ENCODE peak calls at places on chromosomes 4 and X, in ten cellular contexts. L is heart left ventricle; U is HCT116; C is thyroid gland; E is CD8-positive, alpha-beta memory T cell; I is astrocyte; J is tibial nerve; X is substantia nigra; M is GM23248; W is breast epithelium. B is an unnamed sample.
A peak's percentile ranks its signal among the peaks of the same experiment; 100 is the strongest.

GRCh38 chr4:146282662-146283061 is 68.3 kb downstream of the REELD1 start:
- DNase-seq in C (no peak), X (no peak), U (no peak), I (no peak), M (no peak), J (no peak), E (no peak), L (no peak), W (no peak), B (no peak)

GRCh38 chrX:5726246-5726645 is 502.4 kb downstream of the NLGN4X start:
- DNase-seq in M (no peak), J (no peak), C (no peak), L (no peak), W (no peak), X (no peak), E (no peak), I (peak; percentile 9), U (no peak), B (no peak)

GRCh38 chr4:1309261-1310010 is 19.7 kb downstream of the MAEA start:
- DNase-seq in L (peak; percentile 88), X (peak; percentile 78), I (peak; percentile 91), W (peak; percentile 81), M (peak; percentile 92), U (no peak), J (peak; percentile 81), E (peak; percentile 45), C (peak; percentile 98), B (peak; percentile 95)

GRCh38 chr4:63965875-63966274 is 443.4 kb downstream of the TECRL start:
- DNase-seq in X (no peak), U (no peak), M (no peak), J (no peak), E (no peak), I (no peak), C (no peak), W (no peak), L (no peak), B (no peak)

GRCh38 chr4:119646347-119647071 is 17.9 kb upstream of the PDE5A start:
- DNase-seq in W (peak; percentile 30), J (no peak), E (no peak), I (peak; percentile 79), U (no peak), X (no peak), C (no peak), L (peak; percentile 59), M (peak; percentile 35), B (no peak)

GRCh38 chrX:68249401-68249831 is 183.9 kb downstream of the OPHN1 start:
- DNase-seq in L (peak; percentile 43), C (no peak), U (no peak), M (no peak), W (no peak), I (no peak), E (no peak), X (peak; percentile 2), J (peak; percentile 16), B (no peak)

GRCh38 chr4:76341063-76341462 is 34.5 kb downstream of the STBD1 start:
- DNase-seq in U (no peak), W (no peak), E (no peak), J (no peak), M (peak; percentile 78), L (no peak), X (no peak), C (no peak), I (peak; percentile 86), B (no peak)

GRCh38 chr4:174213734-174214101 is 69.7 kb downstream of the FBXO8 start:
- DNase-seq in E (no peak), W (no peak), X (no peak), C (no peak), M (no peak), L (no peak), J (no peak), U (no peak), I (no peak), B (no peak)

GRCh38 chr4:4668355-4669210 is 126.7 kb upstream of the STX18 start:
- DNase-seq in C (no peak), E (no peak), J (no peak), L (no peak), W (no peak), I (no peak), M (no peak), X (no peak), U (no peak), B (no peak)

GRCh38 chrX:100731441-100732281 is at the start of gene SYTL4:
- DNase-seq in M (peak; percentile 46), X (no peak), W (no peak), E (no peak), L (peak; percentile 20), C (peak; percentile 42), J (peak; percentile 28), I (no peak), U (peak; percentile 7), B (no peak)

GRCh38 chr4:7842384-7843279 is 97.0 kb downstream of the AFAP1 start:
- DNase-seq in I (peak; percentile 100), M (peak; percentile 96), X (no peak), L (peak; percentile 63), U (peak; percentile 83), E (no peak), W (peak; percentile 69), J (no peak), C (no peak), B (peak; percentile 93)

GRCh38 chr4:119550857-119551532 is 77.6 kb downstream of the PDE5A start:
- DNase-seq in U (no peak), I (peak; percentile 67), W (no peak), J (no peak), C (no peak), E (no peak), L (no peak), M (peak; percentile 48), X (no peak), B (no peak)

DNA sequence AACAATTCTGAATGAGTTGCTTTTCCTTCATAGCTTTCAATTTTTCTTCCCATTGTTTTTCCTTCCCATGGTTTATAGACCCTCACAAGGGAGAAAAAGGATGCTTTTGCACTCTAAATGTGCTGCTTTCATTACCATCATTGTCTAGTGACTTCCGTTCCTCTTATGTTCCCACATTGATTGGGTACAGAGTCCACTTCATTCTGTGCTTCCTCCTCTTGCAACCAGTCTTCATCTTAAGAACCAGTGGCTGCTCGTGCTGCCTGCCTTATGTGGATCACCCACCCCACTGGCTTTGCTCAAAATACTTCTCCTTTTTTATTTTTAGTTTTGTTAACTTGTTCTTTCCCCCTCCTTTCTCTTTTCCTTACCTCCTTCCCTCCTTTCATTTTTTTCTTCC is 76.5 kb upstream of the BOD1L1 start:
- DNase-seq in E (no peak), J (no peak), W (no peak), C (no peak), M (no peak), U (no peak), X (no peak), L (no peak), I (no peak), B (no peak)
- H3K27ac ChIP-seq in E (no peak overlapping the region), J (no peak overlapping the region), W (no peak overlapping the region), C (no peak overlapping the region), M (no peak overlapping the region), U (no peak overlapping the region), X (no peak overlapping the region), L (peak overlapping the region; percentile 92), I (no peak overlapping the region), B (no peak overlapping the region)

GRCh38 chr4:164997324-164997723 is 19.9 kb upstream of the TRIM61 start:
- DNase-seq in W (no peak), M (peak; percentile 66), J (no peak), I (no peak), E (no peak), L (no peak), C (no peak), U (peak; percentile 40), X (no peak), B (no peak)
- H3K27ac ChIP-seq in W (no peak overlapping the region), M (no peak overlapping the region), J (peak overlapping the region; percentile 46), I (no peak overlapping the region), E (no peak overlapping the region), L (no peak overlapping the region), C (no peak overlapping the region), U (no peak overlapping the region), X (peak overlapping the region; percentile 82), B (no peak overlapping the region)

DNA sequence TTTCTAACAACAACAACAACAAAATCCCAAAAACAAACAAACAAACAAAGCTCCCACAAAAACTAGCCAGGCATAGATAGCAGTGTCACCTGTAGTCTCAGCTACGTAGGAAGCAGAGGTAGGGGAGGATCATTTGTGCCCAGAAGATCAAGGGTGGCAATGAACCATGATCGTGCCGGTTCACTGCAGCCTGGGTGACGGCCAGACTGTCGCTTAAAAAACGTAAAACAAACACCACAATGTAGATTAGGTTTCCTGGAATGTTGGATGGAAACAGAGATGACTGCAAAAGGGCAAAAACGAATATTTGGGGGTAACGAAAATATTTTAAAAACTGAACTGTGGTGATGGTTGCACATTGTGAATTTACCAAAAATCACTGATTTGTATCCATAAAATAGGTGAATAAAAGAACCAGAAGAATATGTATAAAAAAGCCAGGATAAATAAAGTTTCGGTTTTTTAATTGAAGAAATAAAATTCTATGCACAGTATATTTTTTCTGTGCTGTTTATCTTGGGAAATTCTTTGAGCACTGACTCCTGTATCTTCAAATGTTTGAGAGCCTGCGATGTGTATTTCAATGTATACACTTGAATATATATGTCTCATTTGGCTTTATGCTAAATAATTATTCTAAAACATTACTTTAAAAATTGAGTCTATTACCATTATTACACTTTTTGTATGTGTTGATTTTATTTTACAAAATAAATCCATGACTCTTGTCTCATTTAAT is 1477.0 kb downstream of the PCDH7 start:
- DNase-seq in E (no peak), J (no peak), L (no peak), U (no peak), X (no peak), I (no peak), W (no peak), C (peak; percentile 85), M (no peak), B (no peak)
- H3K27ac ChIP-seq in E (no peak overlapping the region), J (no peak overlapping the region), L (no peak overlapping the region), U (no peak overlapping the region), X (no peak overlapping the region), I (no peak overlapping the region), W (no peak overlapping the region), C (peak overlapping the region; percentile 78), M (no peak overlapping the region), B (no peak overlapping the region)

GRCh38 chr4:40234519-40235039 is 37.7 kb downstream of the RHOH start:
- DNase-seq in I (no peak), L (no peak), C (no peak), X (no peak), J (no peak), E (no peak), U (no peak), W (no peak), M (no peak), B (no peak)

GRCh38 chr4:40233227-40233626 is 36.4 kb downstream of the RHOH start:
- DNase-seq in X (no peak), I (no peak), W (no peak), U (no peak), C (no peak), E (no peak), J (no peak), M (no peak), L (no peak), B (no peak)

GRCh38 chr4:40232610-40233009 is 35.8 kb downstream of the RHOH start:
- DNase-seq in I (no peak), E (no peak), L (no peak), J (no peak), U (no peak), W (no peak), M (no peak), X (no peak), C (no peak), B (no peak)

GRCh38 chr4:40228497-40229365 is 31.9 kb downstream of the RHOH start:
- DNase-seq in M (peak; percentile 17), U (no peak), X (no peak), L (no peak), C (no peak), J (no peak), I (no peak), E (no peak), W (no peak), B (no peak)

GRCh38 chr4:40231464-40231863 is 34.6 kb downstream of the RHOH start:
- DNase-seq in M (no peak), I (no peak), U (no peak), L (no peak), X (no peak), C (no peak), W (no peak), J (no peak), E (no peak), B (no peak)
- H3K27ac ChIP-seq in M (no peak overlapping the region), I (no peak overlapping the region), U (no peak overlapping the region), L (no peak overlapping the region), X (no peak overlapping the region), C (no peak overlapping the region), W (no peak overlapping the region), J (no peak overlapping the region), E (peak overlapping the region; percentile 12), B (no peak overlapping the region)